ENCODE peak calls at places on chromosome 4, in eight cellular contexts. T is heart left ventricle, X is thoracic aorta, L is right lobe of liver, P is heart right ventricle, I is stomach, W is kidney, B is fibroblast of lung. N is an unnamed sample.
A peak's percentile ranks its signal among the peaks of the same experiment; 100 is the strongest.

GRCh38 chr4:19224820-19225219 is 1026.9 kb upstream of the SLIT2 start:
- DNase-seq in T (no peak), X (no peak), B (peak; percentile 23), P (no peak), I (no peak), W (no peak), L (no peak), N (peak; percentile 22)

GRCh38 chr4:80239480-80239879 is 27.0 kb upstream of the FGF5 start:
- DNase-seq in W (no peak), L (no peak), B (peak; percentile 65), X (no peak), I (no peak), P (no peak), T (no peak), N (no peak)

GRCh38 chr4:65819192-65819591 is 148.9 kb upstream of the EPHA5 start:
- DNase-seq in B (no peak), L (no peak), P (no peak), I (no peak), X (no peak), T (no peak), W (no peak), N (no peak)

GRCh38 chr4:37434469-37434868 is 189.9 kb downstream of the NWD2 start:
- DNase-seq in W (no peak), I (no peak), B (no peak), X (no peak), L (no peak), T (no peak), P (no peak), N (no peak)

GRCh38 chr4:100340534-100341364 is 150.5 kb upstream of the DDIT4L start:
- DNase-seq in W (no peak), X (no peak), L (no peak), P (no peak), B (peak; percentile 56), I (no peak), T (no peak), N (no peak)

GRCh38 chr4:109721033-109721432 is 8.8 kb downstream of the PLA2G12A start:
- DNase-seq in L (no peak), P (no peak), B (peak; percentile 64), X (no peak), T (no peak), W (no peak), I (no peak), N (no peak)

GRCh38 chr4:80781436-80781835 is 249.1 kb upstream of the BMP3 start:
- DNase-seq in W (no peak), T (no peak), L (no peak), I (no peak), X (no peak), P (no peak), B (peak; percentile 8), N (no peak)

GRCh38 chr4:25112349-25113008 is 47.8 kb downstream of the SEPSECS start:
- DNase-seq in I (no peak), P (no peak), T (no peak), B (no peak), X (no peak), W (no peak), L (no peak), N (no peak)

GRCh38 chr4:173590697-173591096 is 60.7 kb upstream of the HAND2 start:
- DNase-seq in P (peak; percentile 40), W (no peak), X (peak; percentile 11), L (no peak), T (peak; percentile 58), B (no peak), I (no peak), N (no peak)

GRCh38 chr4:162523171-162523570 is 359.4 kb upstream of the FSTL5 start:
- DNase-seq in W (no peak), P (no peak), T (no peak), X (no peak), L (no peak), B (peak; percentile 82), I (no peak), N (peak; percentile 87)

GRCh38 chr4:163701915-163702314 is 207.4 kb downstream of the TMA16 start:
- DNase-seq in W (no peak), P (no peak), X (no peak), L (no peak), B (peak; percentile 81), T (no peak), I (no peak), N (peak; percentile 43)

GRCh38 chr4:153112071-153112460 is 92.2 kb upstream of the TRIM2 start:
- DNase-seq in X (no peak), P (no peak), W (no peak), I (no peak), T (no peak), B (no peak), L (no peak), N (no peak)

GRCh38 chr4:46594658-46595057 is 204.7 kb upstream of the GABRA2 start:
- DNase-seq in W (no peak), T (no peak), X (no peak), L (no peak), B (no peak), I (no peak), P (no peak), N (no peak)

GRCh38 chr4:94457692-94458106 is 6.0 kb downstream of the PDLIM5 start:
- DNase-seq in T (peak; percentile 70), P (peak; percentile 63), L (no peak), W (no peak), X (no peak), I (no peak), B (peak; percentile 66), N (no peak)

GRCh38 chr4:53734584-53735363 is 143.5 kb upstream of the LNX1 start:
- DNase-seq in W (no peak), T (no peak), X (no peak), B (peak; percentile 83), I (no peak), P (no peak), L (no peak), N (no peak)

GRCh38 chr4:152515678-152516077 is 20.2 kb downstream of the FBXW7 start:
- DNase-seq in I (no peak), W (no peak), P (no peak), B (peak; percentile 75), L (no peak), X (no peak), T (no peak), N (peak; percentile 41)

GRCh38 chr4:102817021-102817605 is 10.2 kb downstream of the UBE2D3 start:
- DNase-seq in W (no peak), I (no peak), B (no peak), X (no peak), T (no peak), P (no peak), L (no peak), N (no peak)

GRCh38 chr4:56575820-56576429 is 70.3 kb downstream of the ARL9 start:
- DNase-seq in T (no peak), W (no peak), P (no peak), I (no peak), X (no peak), L (no peak), B (peak; percentile 40), N (peak; percentile 45)

GRCh38 chr4:153345011-153345981 is 808 bp downstream of the MND1 start:
- DNase-seq in P (peak; percentile 18), B (peak; percentile 61), L (peak; percentile 74), X (no peak), I (no peak), W (no peak), T (no peak), N (no peak)

GRCh38 chr4:147617173-147617840 is at the start of gene TMEM184C:
- DNase-seq in L (peak; percentile 99), I (peak; percentile 99), B (peak; percentile 93), X (peak; percentile 99), W (peak; percentile 99), T (peak; percentile 98), P (peak; percentile 98), N (peak; percentile 83)
- TF ChIP-seq CTCF in L (no peak), I (peak; percentile 30), B (peak; percentile 13), X (no peak), W (no peak), T (no peak), P (no peak), N (peak; percentile 19)

GRCh38 chr4:48692897-48693296 is 87.2 kb downstream of the FRYL start:
- DNase-seq in I (no peak), W (no peak), B (peak; percentile 52), P (no peak), T (no peak), X (no peak), L (no peak), N (no peak)

GRCh38 chr4:48694824-48695223 is 85.3 kb downstream of the FRYL start:
- DNase-seq in X (no peak), W (no peak), L (no peak), P (no peak), I (no peak), B (no peak), T (no peak), N (no peak)

GRCh38 chr4:48693856-48694574 is 86.1 kb downstream of the FRYL start:
- DNase-seq in B (no peak), I (no peak), X (no peak), W (no peak), P (no peak), T (no peak), L (no peak), N (no peak)

GRCh38 chr4:48699470-48699869 is 80.6 kb downstream of the FRYL start:
- DNase-seq in P (no peak), B (peak; percentile 59), W (no peak), X (no peak), I (no peak), L (no peak), T (no peak), N (peak; percentile 18)

GRCh38 chr4:48698029-48698901 is 81.8 kb downstream of the FRYL start:
- DNase-seq in T (peak; percentile 69), L (peak; percentile 90), B (peak; percentile 89), W (no peak), X (no peak), P (peak; percentile 63), I (peak; percentile 69), N (peak; percentile 81)
- H3K4me3 ChIP-seq in T (no peak overlapping the region), L (no peak overlapping the region), B (no peak overlapping the region), W (no peak overlapping the region), X (no peak overlapping the region), P (no peak overlapping the region), I (no peak overlapping the region), N (no peak overlapping the region)

GRCh38 chr4:38606587-38606905 is 57.5 kb upstream of the KLF3 start:
- DNase-seq in W (no peak), T (no peak), P (no peak), L (no peak), I (no peak), B (no peak), X (no peak), N (no peak)
- TF ChIP-seq CTCF in W (no peak), T (no peak), P (no peak), L (no peak), I (no peak), B (no peak), X (no peak), N (no peak)

GRCh38 chr4:145881991-145882390 is 56.6 kb downstream of the ZNF827 start:
- DNase-seq in B (no peak), L (no peak), I (peak; percentile 88), T (no peak), W (peak; percentile 93), X (no peak), P (no peak), N (no peak)

GRCh38 chr4:145880355-145880960 is 58.2 kb downstream of the ZNF827 start:
- DNase-seq in B (no peak), X (no peak), L (no peak), I (no peak), T (no peak), P (no peak), W (no peak), N (no peak)

GRCh38 chr4:145881585-145881984 is 57.0 kb downstream of the ZNF827 start:
- DNase-seq in T (no peak), W (no peak), I (no peak), B (no peak), P (no peak), L (no peak), X (no peak), N (no peak)

GRCh38 chr4:145878501-145879435 is 59.9 kb downstream of the ZNF827 start:
- DNase-seq in P (no peak), W (no peak), T (no peak), L (no peak), I (no peak), X (no peak), B (peak; percentile 84), N (peak; percentile 77)

GRCh38 chr4:145879598-145879997 is 59.0 kb downstream of the ZNF827 start:
- DNase-seq in B (no peak), L (no peak), P (no peak), I (no peak), T (no peak), W (no peak), X (no peak), N (no peak)
- H3K4me3 ChIP-seq in B (no peak overlapping the region), L (no peak overlapping the region), P (no peak overlapping the region), I (no peak overlapping the region), T (no peak overlapping the region), W (no peak overlapping the region), X (no peak overlapping the region), N (no peak overlapping the region)